ENCODE peak calls at places on chromosomes 5 and 9, in five cellular contexts. O is stomach, I is brain microvascular endothelial cell, P is NCI-H82, V is activated T-cell treated with anti-CD3 and anti-CD28 coated beads for 48 hours. J is an unnamed sample.

GRCh38 chr5:103497782-103498181 is 64.8 kb downstream of the NUDT12 start:
- DNase-seq in I (no peak), V (no peak), O (no peak), P (no peak), J (no peak)

GRCh38 chr5:62326302-62326701 is 20.3 kb downstream of the KIF2A start:
- DNase-seq in O (no peak), I (no peak), V (no peak), P (no peak), J (no peak)

GRCh38 chr5:106397700-106398099 is 1273.0 kb downstream of the EFNA5 start:
- DNase-seq in I (peak; percentile 98), P (no peak), O (no peak), V (no peak), J (no peak)

GRCh38 chr9:34363619-34364351 is 12.9 kb downstream of the MYORG start:
- DNase-seq in O (no peak), V (no peak), I (no peak), P (peak; percentile 84), J (no peak)

GRCh38 chr9:126676685-126677143 is 63.0 kb downstream of the LMX1B start:
- DNase-seq in I (no peak), P (peak; percentile 93), V (no peak), O (no peak), J (no peak)

GRCh38 chr5:34897646-34898045 is 17.7 kb downstream of the RAD1 start:
- DNase-seq in I (no peak), O (no peak), V (no peak), P (no peak), J (no peak)

GRCh38 chr9:36818965-36819870 is 214.8 kb downstream of the PAX5 start:
- DNase-seq in I (no peak), O (no peak), P (peak; percentile 70), V (no peak), J (no peak)

GRCh38 chr5:180611140-180611850 is 20.0 kb upstream of the SCGB3A1 start:
- DNase-seq in I (no peak), P (peak; percentile 14), O (no peak), V (no peak), J (no peak)

GRCh38 chr5:137712268-137712667 is 23.6 kb downstream of the KLHL3 start:
- DNase-seq in O (no peak), P (no peak), V (no peak), I (no peak), J (no peak)

GRCh38 chr9:90642570-90643539 is at the start of gene DIRAS2:
- DNase-seq in P (peak; percentile 74), V (peak; percentile 23), O (peak; percentile 67), I (peak; percentile 46), J (peak; percentile 50)

GRCh38 chr5:169606279-169606678 is 22.7 kb downstream of the SPDL1 start:
- DNase-seq in V (no peak), I (no peak), O (no peak), P (no peak), J (no peak)

GRCh38 chr5:131150408-131150807 is 14.6 kb downstream of the HINT1 start:
- DNase-seq in P (peak; percentile 70), V (no peak), I (no peak), O (no peak), J (no peak)

GRCh38 chr5:135335031-135335828 is 63.8 kb downstream of the MACROH2A1 start:
- DNase-seq in O (no peak), P (no peak), I (no peak), V (no peak), J (no peak)

GRCh38 chr5:33479321-33479720 is 38.6 kb downstream of the TARS1 start:
- DNase-seq in O (no peak), V (no peak), I (peak; percentile 69), P (no peak), J (no peak)

GRCh38 chr9:120383611-120383998 is 196.4 kb downstream of the CDK5RAP2 start:
- DNase-seq in P (no peak), O (no peak), I (no peak), V (no peak), J (no peak)

GRCh38 chr5:150473673-150474358 is 24.3 kb upstream of the RPS14 start:
- DNase-seq in V (no peak), P (no peak), I (peak; percentile 65), O (no peak), J (peak; percentile 52)

GRCh38 chr9:96618209-96619108 is 1.2 kb downstream of the CDC14B start:
- DNase-seq in V (peak; percentile 8), P (peak; percentile 94), I (peak; percentile 48), O (peak; percentile 52), J (peak; percentile 56)

GRCh38 chr5:83453937-83454336 is 17.6 kb upstream of the VCAN start:
- DNase-seq in I (no peak), V (no peak), P (no peak), O (no peak), J (no peak)

GRCh38 chr5:139774980-139775654 is 20.5 kb upstream of the PSD2 start:
- DNase-seq in V (peak; percentile 80), P (peak; percentile 78), I (peak; percentile 48), O (peak; percentile 77), J (peak; percentile 40)

GRCh38 chr9:89377411-89377810 is 59.1 kb downstream of the SECISBP2 start:
- DNase-seq in I (no peak), V (no peak), P (no peak), O (no peak), J (no peak)

GRCh38 chr9:109272045-109272444 is 48.8 kb downstream of the EPB41L4B start:
- DNase-seq in I (no peak), P (no peak), O (no peak), V (no peak), J (no peak)

GRCh38 chr9:84615574-84615973 is 54.0 kb upstream of the NTRK2 start:
- DNase-seq in I (no peak), O (no peak), P (peak; percentile 61), V (no peak), J (no peak)

J was measured in prostate gland.